ENCODE peak calls at places on chromosome 12, in seven cellular contexts. Y is thyroid gland, B is A549, N is heart left ventricle, J is GM12892, L is stomach, Z is body of pancreas. S is an unnamed sample.

GRCh38 chr12:87127272-87127671 is 871.1 kb upstream of the MGAT4C start:
- DNase-seq in B (no peak), L (no peak), J (no peak), Y (no peak), N (no peak), Z (no peak), S (no peak)

GRCh38 chr12:92175961-92176360 is 30.3 kb upstream of the BTG1 start:
- DNase-seq in Y (no peak), Z (no peak), J (no peak), B (no peak), N (no peak), L (no peak), S (no peak)

GRCh38 chr12:87756111-87756510 is 273.1 kb downstream of the C12orf50 start:
- DNase-seq in L (no peak), Y (no peak), Z (no peak), B (peak), N (no peak), J (no peak), S (no peak)

GRCh38 chr12:90888316-90888715 is 66.7 kb downstream of the CCER1 start:
- DNase-seq in B (no peak), L (no peak), Y (no peak), N (no peak), Z (no peak), J (no peak), S (no peak)

GRCh38 chr12:49129332-49130150 is 1.7 kb downstream of the TUBA1B start:
- DNase-seq in B (no peak), Y (no peak), Z (peak), J (no peak), N (peak), L (no peak), S (no peak)

GRCh38 chr12:114174326-114174725 is 208.2 kb upstream of the RBM19 start:
- DNase-seq in N (no peak), B (no peak), Y (peak), L (no peak), Z (no peak), J (no peak), S (no peak)

GRCh38 chr12:56013482-56013881 is 7.4 kb upstream of the IKZF4 start:
- DNase-seq in N (no peak), B (no peak), Z (no peak), L (no peak), J (no peak), Y (peak), S (no peak)

GRCh38 chr12:2336409-2336829 is 283.6 kb downstream of the CACNA1C start:
- DNase-seq in J (no peak), Z (no peak), B (no peak), L (no peak), Y (no peak), N (no peak), S (no peak)

GRCh38 chr12:112904571-112904970 is 2.2 kb upstream of the OAS1 start:
- DNase-seq in J (no peak), L (no peak), Z (no peak), Y (no peak), N (no peak), B (no peak), S (no peak)

GRCh38 chr12:92886131-92886530 is 43.0 kb downstream of the EEA1 start:
- DNase-seq in L (no peak), Y (no peak), Z (no peak), N (no peak), B (no peak), J (no peak), S (no peak)

GRCh38 chr12:62738105-62738504 is 196.8 kb downstream of the PPM1H start:
- DNase-seq in L (no peak), Z (no peak), Y (no peak), B (no peak), N (no peak), J (no peak), S (no peak)

GRCh38 chr12:109331546-109331945 is 16.2 kb upstream of the MYO1H start:
- DNase-seq in B (no peak), J (no peak), Y (no peak), L (no peak), Z (no peak), N (no peak), S (no peak)

GRCh38 chr12:26434299-26434915 is 239.0 kb downstream of the SSPN start:
- DNase-seq in Z (peak), J (peak), B (peak), L (no peak), Y (peak), N (no peak), S (no peak)

GRCh38 chr12:80321653-80322052 is 122.4 kb upstream of the PTPRQ start:
- DNase-seq in L (no peak), J (no peak), N (no peak), B (no peak), Y (no peak), Z (no peak), S (no peak)

GRCh38 chr12:82832091-82832490 is 145.4 kb downstream of the TMTC2 start:
- DNase-seq in J (no peak), Y (no peak), N (no peak), B (no peak), Z (no peak), L (no peak), S (no peak)

GRCh38 chr12:115455268-115455681 is 771.3 kb upstream of the TBX3 start:
- DNase-seq in L (no peak), J (no peak), N (no peak), Z (no peak), B (no peak), Y (no peak), S (no peak)

GRCh38 chr12:88399811-88400210 is 180.5 kb downstream of the KITLG start:
- DNase-seq in N (no peak), B (no peak), J (no peak), Z (no peak), Y (no peak), L (no peak), S (no peak)

GRCh38 chr12:119020377-119021360 is 39.3 kb downstream of the SRRM4 start:
- DNase-seq in Z (peak), Y (peak), N (peak), B (peak), J (no peak), L (peak), S (no peak)

GRCh38 chr12:5509122-5509521 is 77.2 kb downstream of the NTF3 start:
- DNase-seq in N (no peak), L (no peak), B (no peak), Z (no peak), J (no peak), Y (no peak), S (no peak)

GRCh38 chr12:84969226-84969625 is 56.6 kb upstream of the SLC6A15 start:
- DNase-seq in B (no peak), Z (no peak), Y (no peak), N (no peak), J (no peak), L (no peak), S (no peak)

GRCh38 chr12:22262309-22262708 is 72.2 kb downstream of the ST8SIA1 start:
- DNase-seq in Z (no peak), Y (no peak), L (no peak), N (no peak), B (no peak), J (no peak), S (no peak)

GRCh38 chr12:18868673-18869072 is 130.8 kb downstream of the CAPZA3 start:
- DNase-seq in Z (no peak), Y (no peak), B (no peak), J (no peak), N (no peak), L (no peak), S (no peak)

GRCh38 chr12:66132408-66132807 is 1.9 kb upstream of the LLPH start:
- DNase-seq in J (no peak), Z (no peak), Y (no peak), N (peak), B (no peak), L (no peak), S (no peak)

GRCh38 chr12:74293689-74294131 is 243.9 kb upstream of the ATXN7L3B start:
- DNase-seq in J (no peak), Y (no peak), N (no peak), Z (no peak), L (no peak), B (no peak), S (no peak)

DNA sequence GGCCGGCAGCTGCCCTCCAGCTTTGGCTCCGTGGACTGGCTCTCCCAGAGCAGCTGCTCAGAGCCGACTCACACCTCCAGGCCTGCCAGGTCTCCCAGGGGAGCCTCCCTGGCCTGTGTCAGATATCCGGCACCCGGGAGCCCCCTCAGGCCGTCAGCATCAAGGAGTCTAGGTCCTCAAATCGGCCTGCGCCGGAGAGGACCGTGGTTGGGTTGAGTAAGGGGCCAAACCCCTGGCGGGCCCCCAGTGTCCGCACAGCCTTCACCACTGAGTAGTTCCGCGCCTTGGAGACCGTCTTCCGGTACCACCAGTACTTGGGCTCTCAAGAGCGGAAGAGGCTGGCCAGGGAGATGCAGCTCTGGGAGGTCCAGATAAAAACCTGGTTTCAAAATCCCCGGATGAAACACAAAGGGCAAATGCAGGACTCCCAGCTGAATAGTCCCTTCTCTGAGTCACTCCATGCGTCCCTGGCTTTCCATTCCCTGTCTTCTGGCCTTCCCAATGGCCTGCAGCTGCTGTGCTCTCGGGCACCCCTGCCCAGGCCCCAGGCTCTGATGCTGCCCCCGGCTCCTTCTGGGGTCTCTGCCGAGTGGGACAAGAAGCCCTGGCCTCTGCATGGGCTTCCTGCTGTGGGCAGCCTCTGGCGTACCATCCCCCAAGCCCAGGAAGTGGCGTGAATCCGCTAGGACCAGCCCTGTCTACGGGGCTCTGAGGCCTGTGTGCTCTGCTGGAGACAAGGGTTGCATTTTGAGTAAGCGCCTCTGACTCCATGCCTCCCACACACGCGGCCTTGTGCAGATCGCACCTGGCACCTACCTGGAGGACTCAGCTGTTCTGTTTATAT is 245.1 kb upstream of the ATXN7L3B start:
- DNase-seq in L (no peak), Z (no peak), B (no peak), J (no peak), Y (no peak), N (no peak), S (no peak)
- TF ChIP-seq POLR2A in L (no peak), Z (no peak), B (no peak), J (no peak), Y (no peak), N (no peak), S (no peak)

GRCh38 chr12:47828967-47829482 is 9.3 kb upstream of the HDAC7 start:
- DNase-seq in L (peak), B (peak), Y (peak), J (no peak), N (peak), Z (peak), S (peak)
- TF ChIP-seq POLR2A in L (no peak), B (no peak), Y (no peak), J (no peak), N (no peak), Z (peak), S (no peak)

GRCh38 chr12:132908145-132909029 is 21.0 kb upstream of the CHFR start:
- DNase-seq in J (peak), Y (peak), Z (peak), L (peak), B (no peak), N (peak), S (peak)
- TF ChIP-seq POLR2A in J (no peak), Y (no peak), Z (peak), L (no peak), B (no peak), N (peak), S (peak)

GRCh38 chr12:132795847-132796246 is 32.8 kb downstream of the GOLGA3 start:
- DNase-seq in B (no peak), J (no peak), L (no peak), Y (no peak), Z (no peak), N (no peak), S (no peak)
- TF ChIP-seq POLR2A in B (no peak), J (no peak), L (no peak), Y (no peak), Z (no peak), N (no peak), S (no peak)

GRCh38 chr12:63843613-63844390 is 698 bp upstream of the SRGAP1 start:
- DNase-seq in J (peak), B (peak), L (peak), Z (peak), Y (peak), N (peak), S (peak)

GRCh38 chr12:63846249-63846967 is 1.9 kb downstream of the SRGAP1 start:
- DNase-seq in J (no peak), N (no peak), Y (no peak), B (no peak), Z (peak), L (no peak), S (no peak)

GRCh38 chr12:63845726-63846125 is 1.2 kb downstream of the SRGAP1 start:
- DNase-seq in Z (no peak), Y (no peak), N (no peak), L (no peak), B (no peak), J (no peak), S (no peak)

GRCh38 chr12:63841611-63842010 is 2.9 kb upstream of the SRGAP1 start:
- DNase-seq in J (no peak), Y (no peak), L (no peak), N (no peak), B (no peak), Z (no peak), S (no peak)

GRCh38 chr12:63844391-63845341 is at the start of gene SRGAP1:
- DNase-seq in L (peak), J (no peak), N (peak), Y (peak), B (no peak), Z (peak), S (peak)
- TF ChIP-seq POLR2A in L (no peak), J (no peak), N (no peak), Y (no peak), B (no peak), Z (peak), S (no peak)

GRCh38 chr12:53482626-53483165 is 16.6 kb downstream of the MAP3K12 start:
- DNase-seq in N (no peak), Z (peak), J (no peak), L (no peak), B (no peak), Y (no peak), S (peak)
- TF ChIP-seq POLR2A in N (no peak), Z (no peak), J (no peak), L (no peak), B (no peak), Y (no peak), S (no peak)

GRCh38 chr12:51395283-51396230 is 4.4 kb upstream of the GALNT6 start:
- DNase-seq in Y (no peak), N (no peak), J (no peak), B (no peak), L (no peak), Z (no peak), S (no peak)
- TF ChIP-seq POLR2A in Y (no peak), N (no peak), J (peak), B (no peak), L (no peak), Z (no peak), S (no peak)

S was measured in sigmoid colon.